ENCODE peak calls at places on chromosomes 11 and 22, in six cellular contexts. One of them, this sample, is unnamed.

GRCh38 chr11:75467311-75467710 is 34.3 kb upstream of the KLHL35 start:
- DNase-seq in WERI-Rb-1: no peak
- DNase-seq in fibroblast of mammary gland: no peak
- DNase-seq in AG04450: no peak
- DNase-seq in tibial nerve: no peak
- DNase-seq in HFF-Myc: no peak
- DNase-seq in this sample: no peak

GRCh38 chr11:123681007-123681406 is 26.6 kb upstream of the SCN3B start:
- DNase-seq in WERI-Rb-1: no peak
- DNase-seq in fibroblast of mammary gland: no peak
- DNase-seq in AG04450: no peak
- DNase-seq in tibial nerve: no peak
- DNase-seq in HFF-Myc: no peak
- DNase-seq in this sample: no peak

GRCh38 chr11:57378166-57378565 is 2.8 kb downstream of the PRG3 start:
- DNase-seq in WERI-Rb-1: no peak
- DNase-seq in fibroblast of mammary gland: peak
- DNase-seq in AG04450: no peak
- DNase-seq in tibial nerve: no peak
- DNase-seq in HFF-Myc: no peak
- DNase-seq in this sample: no peak

GRCh38 chr11:106032861-106033260 is 10.8 kb upstream of the MSANTD4 start:
- DNase-seq in WERI-Rb-1: no peak
- DNase-seq in fibroblast of mammary gland: no peak
- DNase-seq in AG04450: no peak
- DNase-seq in tibial nerve: no peak
- DNase-seq in HFF-Myc: no peak
- DNase-seq in this sample: no peak

GRCh38 chr22:39226353-39226752 is 18.4 kb downstream of the PDGFB start:
- DNase-seq in WERI-Rb-1: no peak
- DNase-seq in fibroblast of mammary gland: no peak
- DNase-seq in AG04450: no peak
- DNase-seq in tibial nerve: no peak
- DNase-seq in HFF-Myc: no peak
- DNase-seq in this sample: no peak

GRCh38 chr11:122246885-122247284 is 130.9 kb upstream of the BLID start:
- DNase-seq in WERI-Rb-1: no peak
- DNase-seq in fibroblast of mammary gland: peak
- DNase-seq in AG04450: no peak
- DNase-seq in tibial nerve: no peak
- DNase-seq in HFF-Myc: no peak
- DNase-seq in this sample: no peak

GRCh38 chr11:60866911-60867870 is at the start of gene ZP1:
- DNase-seq in WERI-Rb-1: no peak
- DNase-seq in fibroblast of mammary gland: peak
- DNase-seq in AG04450: no peak
- DNase-seq in tibial nerve: peak
- DNase-seq in HFF-Myc: no peak
- DNase-seq in this sample: no peak

GRCh38 chr11:116343270-116343669 is 429.5 kb downstream of the BUD13 start:
- DNase-seq in WERI-Rb-1: no peak
- DNase-seq in fibroblast of mammary gland: no peak
- DNase-seq in AG04450: no peak
- DNase-seq in tibial nerve: no peak
- DNase-seq in HFF-Myc: no peak
- DNase-seq in this sample: no peak

GRCh38 chr22:49629586-49630447 is 197.9 kb downstream of the BRD1 start:
- DNase-seq in WERI-Rb-1: peak
- DNase-seq in fibroblast of mammary gland: no peak
- DNase-seq in AG04450: no peak
- DNase-seq in tibial nerve: no peak
- DNase-seq in HFF-Myc: no peak
- DNase-seq in this sample: no peak

GRCh38 chr11:74347381-74347780 is 35.9 kb upstream of the P4HA3 start:
- DNase-seq in WERI-Rb-1: no peak
- DNase-seq in fibroblast of mammary gland: peak
- DNase-seq in AG04450: no peak
- DNase-seq in tibial nerve: no peak
- DNase-seq in HFF-Myc: no peak
- DNase-seq in this sample: no peak

GRCh38 chr11:107666911-107667568 is 44.8 kb downstream of the SLN start:
- DNase-seq in WERI-Rb-1: no peak
- DNase-seq in fibroblast of mammary gland: no peak
- DNase-seq in AG04450: no peak
- DNase-seq in tibial nerve: no peak
- DNase-seq in HFF-Myc: no peak
- DNase-seq in this sample: no peak

GRCh38 chr22:26322179-26322905 is 106.7 kb upstream of the ASPHD2 start:
- DNase-seq in WERI-Rb-1: no peak
- DNase-seq in fibroblast of mammary gland: peak
- DNase-seq in AG04450: peak
- DNase-seq in tibial nerve: no peak
- DNase-seq in HFF-Myc: peak
- DNase-seq in this sample: peak

GRCh38 chr11:50072226-50073112 is 39.8 kb downstream of the OR4C45 start:
- DNase-seq in WERI-Rb-1: peak
- DNase-seq in fibroblast of mammary gland: no peak
- DNase-seq in AG04450: no peak
- DNase-seq in tibial nerve: no peak
- DNase-seq in HFF-Myc: no peak
- DNase-seq in this sample: no peak

GRCh38 chr22:31950226-31950625 is 5.9 kb downstream of the YWHAH start:
- DNase-seq in WERI-Rb-1: no peak
- DNase-seq in fibroblast of mammary gland: peak
- DNase-seq in AG04450: no peak
- DNase-seq in tibial nerve: no peak
- DNase-seq in HFF-Myc: no peak
- DNase-seq in this sample: no peak

GRCh38 chr22:31951201-31952093 is 7.1 kb downstream of the YWHAH start:
- DNase-seq in WERI-Rb-1: no peak
- DNase-seq in fibroblast of mammary gland: no peak
- DNase-seq in AG04450: no peak
- DNase-seq in tibial nerve: no peak
- DNase-seq in HFF-Myc: no peak
- DNase-seq in this sample: no peak

GRCh38 chr22:31952094-31952401 is 7.7 kb downstream of the YWHAH start:
- DNase-seq in WERI-Rb-1: no peak
- DNase-seq in fibroblast of mammary gland: no peak
- DNase-seq in AG04450: no peak
- DNase-seq in tibial nerve: no peak
- DNase-seq in HFF-Myc: no peak
- DNase-seq in this sample: no peak

GRCh38 chr22:31953251-31953650 is 8.9 kb downstream of the YWHAH start:
- DNase-seq in WERI-Rb-1: no peak
- DNase-seq in fibroblast of mammary gland: no peak
- DNase-seq in AG04450: no peak
- DNase-seq in tibial nerve: no peak
- DNase-seq in HFF-Myc: no peak
- DNase-seq in this sample: no peak

GRCh38 chr22:31952459-31952858 is 8.1 kb downstream of the YWHAH start:
- DNase-seq in WERI-Rb-1: no peak
- DNase-seq in fibroblast of mammary gland: peak
- DNase-seq in AG04450: peak
- DNase-seq in tibial nerve: no peak
- DNase-seq in HFF-Myc: no peak
- DNase-seq in this sample: no peak
- H3K4me3 ChIP-seq in WERI-Rb-1: no peak
- H3K4me3 ChIP-seq in fibroblast of mammary gland: no peak
- H3K4me3 ChIP-seq in AG04450: no peak
- H3K4me3 ChIP-seq in tibial nerve: no peak
- H3K4me3 ChIP-seq in HFF-Myc: no peak
- H3K4me3 ChIP-seq in this sample: no peak

DNA sequence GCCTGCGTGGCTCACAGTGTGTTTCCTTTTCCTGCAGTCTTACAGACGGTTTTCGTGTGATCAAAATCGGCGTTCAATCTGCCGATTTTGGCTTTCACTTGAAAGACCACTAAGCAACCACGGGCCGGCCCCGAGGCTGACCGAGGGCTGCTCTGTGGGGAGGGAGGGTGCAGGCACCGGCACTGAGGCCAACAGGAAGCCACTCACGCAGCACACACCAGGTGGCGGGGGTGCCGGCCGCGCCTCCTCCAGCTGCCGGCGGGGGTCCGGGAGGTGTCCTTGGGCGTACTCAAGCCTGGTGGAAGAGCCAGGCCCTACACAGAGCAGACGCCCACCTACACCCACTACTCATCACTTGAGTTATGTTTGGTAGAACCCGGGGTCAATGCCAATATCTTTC is 14.3 kb downstream of the TOLLIP start:
- DNase-seq in WERI-Rb-1: no peak
- DNase-seq in fibroblast of mammary gland: no peak
- DNase-seq in AG04450: no peak
- DNase-seq in tibial nerve: no peak
- DNase-seq in HFF-Myc: no peak
- DNase-seq in this sample: no peak
- H3K4me3 ChIP-seq in WERI-Rb-1: no peak
- H3K4me3 ChIP-seq in fibroblast of mammary gland: no peak
- H3K4me3 ChIP-seq in AG04450: no peak
- H3K4me3 ChIP-seq in tibial nerve: no peak
- H3K4me3 ChIP-seq in HFF-Myc: no peak
- H3K4me3 ChIP-seq in this sample: no peak

GRCh38 chr22:29816128-29816527 is 21.9 kb downstream of the ASCC2 start:
- DNase-seq in WERI-Rb-1: no peak
- DNase-seq in fibroblast of mammary gland: peak
- DNase-seq in AG04450: no peak
- DNase-seq in tibial nerve: no peak
- DNase-seq in HFF-Myc: no peak
- DNase-seq in this sample: no peak
- H3K4me3 ChIP-seq in WERI-Rb-1: no peak
- H3K4me3 ChIP-seq in fibroblast of mammary gland: no peak
- H3K4me3 ChIP-seq in AG04450: no peak
- H3K4me3 ChIP-seq in tibial nerve: no peak
- H3K4me3 ChIP-seq in HFF-Myc: no peak
- H3K4me3 ChIP-seq in this sample: no peak

GRCh38 chr11:12689029-12689755 is 15.0 kb downstream of the TEAD1 start:
- DNase-seq in WERI-Rb-1: no peak
- DNase-seq in fibroblast of mammary gland: peak
- DNase-seq in AG04450: no peak
- DNase-seq in tibial nerve: no peak
- DNase-seq in HFF-Myc: no peak
- DNase-seq in this sample: no peak
- H3K4me3 ChIP-seq in WERI-Rb-1: no peak
- H3K4me3 ChIP-seq in fibroblast of mammary gland: no peak
- H3K4me3 ChIP-seq in AG04450: no peak
- H3K4me3 ChIP-seq in tibial nerve: no peak
- H3K4me3 ChIP-seq in HFF-Myc: no peak
- H3K4me3 ChIP-seq in this sample: no peak

DNA sequence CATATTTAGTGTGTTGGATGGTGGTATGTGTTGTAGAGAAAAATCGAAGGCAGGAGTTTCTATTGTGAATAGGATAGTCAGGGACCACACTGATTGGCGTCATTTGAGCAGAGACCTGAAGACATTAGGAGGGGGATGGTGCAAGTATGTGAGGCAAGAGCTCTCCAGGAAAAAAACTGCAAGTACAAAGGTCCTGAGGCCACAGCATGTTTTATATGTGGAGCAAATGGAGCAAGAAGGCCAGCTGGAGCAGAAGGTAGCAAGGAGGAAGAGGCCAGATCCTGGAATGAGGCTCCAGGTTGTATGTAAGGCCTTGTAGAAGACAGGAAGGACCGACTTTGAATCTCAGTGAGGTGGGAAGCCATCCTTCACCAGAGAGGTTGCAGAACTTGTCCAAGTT is 14.2 kb upstream of the MICALL1 start:
- DNase-seq in WERI-Rb-1: no peak
- DNase-seq in fibroblast of mammary gland: no peak
- DNase-seq in AG04450: no peak
- DNase-seq in tibial nerve: no peak
- DNase-seq in HFF-Myc: no peak
- DNase-seq in this sample: no peak
- H3K4me3 ChIP-seq in WERI-Rb-1: no peak
- H3K4me3 ChIP-seq in fibroblast of mammary gland: no peak
- H3K4me3 ChIP-seq in AG04450: no peak
- H3K4me3 ChIP-seq in tibial nerve: no peak
- H3K4me3 ChIP-seq in HFF-Myc: no peak
- H3K4me3 ChIP-seq in this sample: no peak

GRCh38 chr11:130854483-130854882 is 61.8 kb downstream of the SNX19 start:
- DNase-seq in WERI-Rb-1: no peak
- DNase-seq in fibroblast of mammary gland: no peak
- DNase-seq in AG04450: no peak
- DNase-seq in tibial nerve: no peak
- DNase-seq in HFF-Myc: no peak
- DNase-seq in this sample: no peak
- H3K4me3 ChIP-seq in WERI-Rb-1: no peak
- H3K4me3 ChIP-seq in fibroblast of mammary gland: no peak
- H3K4me3 ChIP-seq in AG04450: no peak
- H3K4me3 ChIP-seq in tibial nerve: no peak
- H3K4me3 ChIP-seq in HFF-Myc: no peak
- H3K4me3 ChIP-seq in this sample: no peak

DNA sequence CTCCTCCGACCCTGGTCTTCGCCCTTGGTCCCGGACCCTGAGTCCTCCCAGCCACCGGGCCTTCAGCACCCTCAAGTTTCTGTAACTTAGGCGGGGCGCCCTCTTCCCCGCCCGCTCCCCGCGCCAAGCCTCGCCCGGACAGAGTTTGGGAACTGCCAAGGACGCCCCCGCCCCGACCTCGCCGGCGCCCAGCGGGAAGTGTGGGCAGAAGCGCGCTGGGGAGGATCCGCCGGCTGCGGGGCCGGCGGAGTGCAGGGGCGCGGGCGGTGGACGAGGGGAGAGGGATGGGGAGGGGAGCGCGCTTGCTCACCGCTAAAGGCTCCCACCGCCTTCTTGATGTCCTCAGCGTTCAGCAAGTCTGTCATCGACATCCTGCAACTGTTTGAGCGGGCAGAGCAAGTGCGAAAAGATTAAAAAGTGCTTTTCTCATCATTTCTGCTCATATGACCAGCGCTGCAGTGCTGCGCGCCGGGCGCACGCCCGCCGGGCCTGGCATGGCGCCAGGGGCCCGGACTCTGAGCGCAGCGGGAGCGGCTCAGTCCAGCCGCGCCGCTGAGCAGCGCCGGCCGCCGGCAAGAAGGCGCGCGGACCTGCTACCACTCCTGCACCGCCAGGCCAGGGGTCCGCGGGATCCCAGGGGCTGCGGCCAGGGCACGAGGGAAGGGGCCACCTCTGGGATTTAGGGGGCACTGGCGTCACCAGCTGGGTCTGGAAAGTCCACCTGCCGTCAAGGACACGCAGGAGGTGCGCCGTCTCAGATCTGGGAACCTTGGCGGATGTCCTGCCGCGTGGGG is at the start of gene PVALB:
- DNase-seq in WERI-Rb-1: no peak
- DNase-seq in fibroblast of mammary gland: peak
- DNase-seq in AG04450: no peak
- DNase-seq in tibial nerve: no peak
- DNase-seq in HFF-Myc: no peak
- DNase-seq in this sample: no peak
- H3K4me3 ChIP-seq in WERI-Rb-1: no peak
- H3K4me3 ChIP-seq in fibroblast of mammary gland: no peak
- H3K4me3 ChIP-seq in AG04450: no peak
- H3K4me3 ChIP-seq in tibial nerve: peak
- H3K4me3 ChIP-seq in HFF-Myc: no peak
- H3K4me3 ChIP-seq in this sample: no peak

This sample was measured in kidney epithelial cell.